ENCODE peak calls at places on chromosomes 6 and 20, in seven cellular contexts. One of them, this sample, is unnamed.

GRCh38 chr6:35046862-35047261 is 94.3 kb downstream of the TCP11 start:
- DNase-seq in sigmoid colon: no peak
- DNase-seq in right atrium auricular region: no peak
- DNase-seq in heart left ventricle: no peak
- DNase-seq in stomach: no peak
- DNase-seq in lung: no peak
- DNase-seq in lower lobe of right lung: no peak
- DNase-seq in this sample: no peak

GRCh38 chr6:32905078-32905477 is 35.8 kb downstream of the HLA-DMB start:
- DNase-seq in lower lobe of right lung: no peak
- DNase-seq in lung: no peak
- DNase-seq in sigmoid colon: no peak
- DNase-seq in right atrium auricular region: no peak
- DNase-seq in stomach: no peak
- DNase-seq in heart left ventricle: no peak
- DNase-seq in this sample: no peak

GRCh38 chr6:141097471-141097870 is 1035.3 kb upstream of the GJE1 start:
- DNase-seq in right atrium auricular region: no peak
- DNase-seq in lung: no peak
- DNase-seq in sigmoid colon: no peak
- DNase-seq in heart left ventricle: no peak
- DNase-seq in lower lobe of right lung: no peak
- DNase-seq in stomach: no peak
- DNase-seq in this sample: no peak

GRCh38 chr20:53819973-53820451 is 226.4 kb upstream of the ZNF217 start:
- DNase-seq in lung: no peak
- DNase-seq in heart left ventricle: no peak
- DNase-seq in lower lobe of right lung: no peak
- DNase-seq in sigmoid colon: no peak
- DNase-seq in stomach: peak
- DNase-seq in right atrium auricular region: no peak
- DNase-seq in this sample: no peak

GRCh38 chr20:37457928-37458327 is 63.1 kb upstream of the NNAT start:
- DNase-seq in heart left ventricle: no peak
- DNase-seq in sigmoid colon: no peak
- DNase-seq in lung: no peak
- DNase-seq in lower lobe of right lung: no peak
- DNase-seq in right atrium auricular region: no peak
- DNase-seq in stomach: no peak
- DNase-seq in this sample: no peak

GRCh38 chr6:26157150-26157837 is 70.1 kb downstream of the HFE start:
- DNase-seq in right atrium auricular region: peak
- DNase-seq in sigmoid colon: no peak
- DNase-seq in heart left ventricle: peak
- DNase-seq in stomach: peak
- DNase-seq in lung: peak
- DNase-seq in lower lobe of right lung: peak
- DNase-seq in this sample: peak

GRCh38 chr6:19713411-19713810 is 123.8 kb upstream of the ID4 start:
- DNase-seq in sigmoid colon: no peak
- DNase-seq in stomach: no peak
- DNase-seq in lung: no peak
- DNase-seq in heart left ventricle: no peak
- DNase-seq in right atrium auricular region: no peak
- DNase-seq in lower lobe of right lung: no peak
- DNase-seq in this sample: no peak

GRCh38 chr6:43995137-43995536 is 132.1 kb downstream of the MRPL14 start:
- DNase-seq in stomach: no peak
- DNase-seq in heart left ventricle: no peak
- DNase-seq in lung: no peak
- DNase-seq in right atrium auricular region: no peak
- DNase-seq in lower lobe of right lung: no peak
- DNase-seq in sigmoid colon: peak
- DNase-seq in this sample: no peak

GRCh38 chr6:90294989-90295853 is 1.4 kb downstream of the BACH2 start:
- DNase-seq in stomach: peak
- DNase-seq in right atrium auricular region: no peak
- DNase-seq in lung: peak
- DNase-seq in sigmoid colon: peak
- DNase-seq in heart left ventricle: peak
- DNase-seq in lower lobe of right lung: peak
- DNase-seq in this sample: peak

GRCh38 chr6:34132486-34133185 is 13.3 kb downstream of the GRM4 start:
- DNase-seq in lower lobe of right lung: no peak
- DNase-seq in sigmoid colon: no peak
- DNase-seq in heart left ventricle: peak
- DNase-seq in stomach: no peak
- DNase-seq in lung: no peak
- DNase-seq in right atrium auricular region: no peak
- DNase-seq in this sample: no peak

GRCh38 chr6:31836676-31837611 is 9.4 kb downstream of the HSPA1B start:
- DNase-seq in lung: no peak
- DNase-seq in heart left ventricle: no peak
- DNase-seq in sigmoid colon: no peak
- DNase-seq in stomach: no peak
- DNase-seq in right atrium auricular region: no peak
- DNase-seq in lower lobe of right lung: no peak
- DNase-seq in this sample: no peak

GRCh38 chr6:37940074-37940847 is 120.7 kb downstream of the ZFAND3 start:
- DNase-seq in heart left ventricle: peak
- DNase-seq in lower lobe of right lung: no peak
- DNase-seq in lung: no peak
- DNase-seq in sigmoid colon: peak
- DNase-seq in stomach: no peak
- DNase-seq in right atrium auricular region: no peak
- DNase-seq in this sample: no peak

GRCh38 chr20:61253264-61253639 is 1.2 kb downstream of the CDH4 start:
- DNase-seq in right atrium auricular region: no peak
- DNase-seq in sigmoid colon: no peak
- DNase-seq in lung: no peak
- DNase-seq in heart left ventricle: no peak
- DNase-seq in stomach: no peak
- DNase-seq in lower lobe of right lung: no peak
- DNase-seq in this sample: no peak

GRCh38 chr20:35058184-35058583 is 34.4 kb downstream of the TRPC4AP start:
- DNase-seq in sigmoid colon: no peak
- DNase-seq in lower lobe of right lung: no peak
- DNase-seq in lung: no peak
- DNase-seq in stomach: no peak
- DNase-seq in heart left ventricle: no peak
- DNase-seq in right atrium auricular region: no peak
- DNase-seq in this sample: no peak

GRCh38 chr6:44373051-44373450 is 14.5 kb upstream of the CDC5L start:
- DNase-seq in lung: no peak
- DNase-seq in sigmoid colon: no peak
- DNase-seq in lower lobe of right lung: no peak
- DNase-seq in right atrium auricular region: no peak
- DNase-seq in stomach: no peak
- DNase-seq in heart left ventricle: no peak
- DNase-seq in this sample: no peak

GRCh38 chr20:21096321-21097043 is 9.7 kb downstream of the LINC00237 start:
- DNase-seq in lower lobe of right lung: no peak
- DNase-seq in sigmoid colon: no peak
- DNase-seq in heart left ventricle: no peak
- DNase-seq in right atrium auricular region: no peak
- DNase-seq in stomach: no peak
- DNase-seq in lung: no peak
- DNase-seq in this sample: no peak

GRCh38 chr6:31446481-31446880 is 43.1 kb downstream of the MICA start:
- DNase-seq in sigmoid colon: no peak
- DNase-seq in lung: no peak
- DNase-seq in heart left ventricle: no peak
- DNase-seq in right atrium auricular region: no peak
- DNase-seq in lower lobe of right lung: no peak
- DNase-seq in stomach: no peak
- DNase-seq in this sample: no peak

GRCh38 chr20:23366384-23366783 is 4.4 kb downstream of the GZF1 start:
- DNase-seq in lower lobe of right lung: no peak
- DNase-seq in lung: no peak
- DNase-seq in stomach: no peak
- DNase-seq in heart left ventricle: no peak
- DNase-seq in sigmoid colon: no peak
- DNase-seq in right atrium auricular region: no peak
- DNase-seq in this sample: no peak

GRCh38 chr6:16230953-16231352 is 7.4 kb upstream of the GMPR start:
- DNase-seq in lower lobe of right lung: no peak
- DNase-seq in right atrium auricular region: no peak
- DNase-seq in stomach: no peak
- DNase-seq in heart left ventricle: no peak
- DNase-seq in sigmoid colon: no peak
- DNase-seq in lung: no peak
- DNase-seq in this sample: no peak

GRCh38 chr6:38271081-38271480 is 368.6 kb downstream of the BTBD9 start:
- DNase-seq in heart left ventricle: no peak
- DNase-seq in sigmoid colon: no peak
- DNase-seq in lower lobe of right lung: no peak
- DNase-seq in stomach: no peak
- DNase-seq in lung: no peak
- DNase-seq in right atrium auricular region: no peak
- DNase-seq in this sample: no peak

GRCh38 chr20:9028419-9028818 is 40.5 kb upstream of the PLCB4 start:
- DNase-seq in stomach: no peak
- DNase-seq in sigmoid colon: no peak
- DNase-seq in lower lobe of right lung: no peak
- DNase-seq in lung: no peak
- DNase-seq in heart left ventricle: no peak
- DNase-seq in right atrium auricular region: no peak
- DNase-seq in this sample: no peak

GRCh38 chr6:106642476-106642875 is 13.1 kb downstream of the QRSL1 start:
- DNase-seq in lower lobe of right lung: no peak
- DNase-seq in stomach: no peak
- DNase-seq in sigmoid colon: no peak
- DNase-seq in right atrium auricular region: no peak
- DNase-seq in heart left ventricle: no peak
- DNase-seq in lung: no peak
- DNase-seq in this sample: no peak

GRCh38 chr20:41533537-41534136 is 84.5 kb downstream of the CHD6 start:
- DNase-seq in lower lobe of right lung: no peak
- DNase-seq in stomach: peak
- DNase-seq in heart left ventricle: no peak
- DNase-seq in sigmoid colon: no peak
- DNase-seq in lung: no peak
- DNase-seq in right atrium auricular region: no peak
- DNase-seq in this sample: no peak

GRCh38 chr6:14844411-14844810 is 401.5 kb upstream of the JARID2 start:
- DNase-seq in lung: no peak
- DNase-seq in stomach: no peak
- DNase-seq in sigmoid colon: no peak
- DNase-seq in heart left ventricle: no peak
- DNase-seq in right atrium auricular region: no peak
- DNase-seq in lower lobe of right lung: no peak
- DNase-seq in this sample: no peak

GRCh38 chr6:14838041-14838596 is 407.8 kb upstream of the JARID2 start:
- DNase-seq in sigmoid colon: no peak
- DNase-seq in lung: no peak
- DNase-seq in heart left ventricle: no peak
- DNase-seq in right atrium auricular region: no peak
- DNase-seq in lower lobe of right lung: no peak
- DNase-seq in stomach: no peak
- DNase-seq in this sample: no peak

GRCh38 chr6:14837435-14837834 is 408.4 kb upstream of the JARID2 start:
- DNase-seq in right atrium auricular region: no peak
- DNase-seq in heart left ventricle: no peak
- DNase-seq in stomach: no peak
- DNase-seq in lower lobe of right lung: no peak
- DNase-seq in sigmoid colon: no peak
- DNase-seq in lung: no peak
- DNase-seq in this sample: no peak

DNA sequence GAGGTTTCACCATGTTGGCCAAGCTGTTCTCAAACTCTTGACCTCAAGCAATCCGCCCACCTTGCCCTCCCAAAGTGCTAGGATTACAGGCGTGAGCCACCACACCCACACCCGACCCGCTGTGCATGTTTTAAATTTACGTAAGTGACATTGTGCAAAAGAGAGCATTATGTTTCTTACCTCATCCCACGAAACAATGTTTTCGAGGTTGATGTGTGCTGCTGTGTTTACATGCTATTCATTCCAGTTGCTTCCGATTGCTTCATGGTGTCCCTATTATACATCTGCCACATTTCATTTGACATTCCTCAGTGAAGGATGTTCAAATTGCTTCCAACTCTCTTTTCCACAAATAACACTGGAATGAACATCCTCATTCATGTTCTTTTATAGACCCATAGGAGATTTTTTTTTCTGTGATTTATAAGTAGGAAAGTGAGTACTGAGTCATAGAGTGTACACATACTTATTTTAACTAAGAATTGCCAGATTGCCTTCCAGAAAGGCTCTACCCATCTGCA is 403.9 kb upstream of the JARID2 start:
- DNase-seq in stomach: no peak
- DNase-seq in right atrium auricular region: no peak
- DNase-seq in lower lobe of right lung: peak
- DNase-seq in heart left ventricle: no peak
- DNase-seq in lung: no peak
- DNase-seq in sigmoid colon: peak
- DNase-seq in this sample: no peak
- H3K27ac ChIP-seq in stomach: no peak
- H3K27ac ChIP-seq in right atrium auricular region: no peak
- H3K27ac ChIP-seq in lower lobe of right lung: no peak
- H3K27ac ChIP-seq in heart left ventricle: no peak
- H3K27ac ChIP-seq in lung: no peak
- H3K27ac ChIP-seq in sigmoid colon: peak
- H3K27ac ChIP-seq in this sample: no peak

GRCh38 chr6:65707134-65707826 is at the start of gene EYS:
- DNase-seq in lung: no peak
- DNase-seq in sigmoid colon: no peak
- DNase-seq in lower lobe of right lung: no peak
- DNase-seq in right atrium auricular region: no peak
- DNase-seq in stomach: no peak
- DNase-seq in heart left ventricle: no peak
- DNase-seq in this sample: no peak
- H3K27ac ChIP-seq in lung: no peak
- H3K27ac ChIP-seq in sigmoid colon: no peak
- H3K27ac ChIP-seq in lower lobe of right lung: no peak
- H3K27ac ChIP-seq in right atrium auricular region: no peak
- H3K27ac ChIP-seq in stomach: no peak
- H3K27ac ChIP-seq in heart left ventricle: no peak
- H3K27ac ChIP-seq in this sample: no peak

GRCh38 chr6:158843751-158844683 is 24.8 kb upstream of the EZR start:
- DNase-seq in lower lobe of right lung: no peak
- DNase-seq in lung: no peak
- DNase-seq in heart left ventricle: no peak
- DNase-seq in stomach: no peak
- DNase-seq in right atrium auricular region: no peak
- DNase-seq in sigmoid colon: no peak
- DNase-seq in this sample: no peak
- H3K27ac ChIP-seq in lower lobe of right lung: no peak
- H3K27ac ChIP-seq in lung: no peak
- H3K27ac ChIP-seq in heart left ventricle: no peak
- H3K27ac ChIP-seq in stomach: peak
- H3K27ac ChIP-seq in right atrium auricular region: no peak
- H3K27ac ChIP-seq in sigmoid colon: no peak
- H3K27ac ChIP-seq in this sample: no peak

DNA sequence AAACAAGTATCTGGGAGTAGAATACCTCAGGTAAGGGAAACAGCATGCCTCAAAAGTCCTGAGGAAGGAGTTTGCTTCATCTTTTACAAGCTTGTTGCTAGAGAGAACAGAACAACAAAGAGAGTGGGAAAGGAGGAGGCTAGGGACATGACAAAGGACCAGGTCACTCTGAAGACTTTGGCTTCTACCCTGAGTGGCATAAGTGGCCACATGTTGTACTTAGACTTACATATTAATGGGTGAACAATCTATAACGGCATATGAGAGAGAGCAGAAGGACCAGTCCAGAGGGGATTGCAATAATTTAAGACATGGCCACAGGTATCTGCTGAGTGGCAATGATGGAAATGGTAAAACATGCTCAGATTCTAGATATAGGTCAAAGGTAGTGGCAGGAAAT is 668.3 kb upstream of the ADGRB3 start:
- DNase-seq in lower lobe of right lung: no peak
- DNase-seq in right atrium auricular region: no peak
- DNase-seq in lung: no peak
- DNase-seq in stomach: no peak
- DNase-seq in heart left ventricle: no peak
- DNase-seq in sigmoid colon: no peak
- DNase-seq in this sample: no peak
- H3K27ac ChIP-seq in lower lobe of right lung: no peak
- H3K27ac ChIP-seq in right atrium auricular region: no peak
- H3K27ac ChIP-seq in lung: no peak
- H3K27ac ChIP-seq in stomach: no peak
- H3K27ac ChIP-seq in heart left ventricle: no peak
- H3K27ac ChIP-seq in sigmoid colon: no peak
- H3K27ac ChIP-seq in this sample: no peak

This sample was measured in coronary artery.